ENCODE peak calls at places on chromosome 15, in ten cellular contexts. P is WTC11, M is adrenal gland, L is GM12891, U is heart right ventricle, J is myocyte, I is hypothalamus, H is dorsolateral prefrontal cortex, O is glutamatergic neuron, G is AG20443. A is an unnamed sample.

GRCh38 chr15:42270551-42270950 is 2.5 kb upstream of the GANC start:
- DNase-seq in G (no peak), H (no peak), I (no peak), U (no peak), J (no peak), O (no peak), M (no peak), P (no peak), L (no peak), A (no peak)

GRCh38 chr15:100111103-100112060 is 230.4 kb downstream of the ADAMTS17 start:
- DNase-seq in O (no peak), G (peak; percentile 65), P (no peak), M (peak; percentile 84), H (peak; percentile 37), L (no peak), U (peak; percentile 69), I (no peak), J (peak; percentile 84), A (no peak)

GRCh38 chr15:45023659-45024320 is 795 bp downstream of the SORD start:
- DNase-seq in O (no peak), P (no peak), H (no peak), J (peak; percentile 16), G (peak; percentile 20), U (no peak), M (peak; percentile 42), I (no peak), L (no peak), A (no peak)

GRCh38 chr15:50318697-50319096 is 36.3 kb downstream of the GABPB1 start:
- DNase-seq in O (no peak), G (no peak), U (no peak), I (no peak), L (no peak), P (no peak), M (no peak), H (no peak), J (no peak), A (no peak)

GRCh38 chr15:26051771-26052685 is 188.9 kb upstream of the ATP10A start:
- DNase-seq in J (peak; percentile 13), L (no peak), O (no peak), G (peak; percentile 86), U (no peak), I (no peak), H (no peak), M (no peak), P (no peak), A (no peak)

GRCh38 chr15:71932689-71933088 is 122.3 kb downstream of the NR2E3 start:
- DNase-seq in I (no peak), P (no peak), J (no peak), H (no peak), U (no peak), M (no peak), G (no peak), L (no peak), O (no peak), A (no peak)

GRCh38 chr15:98067339-98067738 is 106.8 kb downstream of the ARRDC4 start:
- DNase-seq in J (peak; percentile 61), O (no peak), I (no peak), U (no peak), L (no peak), H (no peak), G (peak; percentile 63), P (no peak), M (no peak), A (no peak)

GRCh38 chr15:31216210-31216911 is 110.3 kb upstream of the KLF13 start:
- DNase-seq in G (peak; percentile 74), J (peak; percentile 24), L (peak; percentile 70), H (peak; percentile 58), M (peak; percentile 82), I (no peak), O (peak; percentile 80), P (peak; percentile 68), U (peak; percentile 93), A (peak; percentile 81)

GRCh38 chr15:52491460-52491859 is 37.2 kb downstream of the MYO5A start:
- DNase-seq in J (peak; percentile 15), P (no peak), L (no peak), G (peak; percentile 48), U (no peak), M (no peak), O (no peak), H (no peak), I (no peak), A (no peak)

GRCh38 chr15:47650564-47650963 is 66.7 kb upstream of the SEMA6D start:
- DNase-seq in P (no peak), I (no peak), O (no peak), J (no peak), M (no peak), H (no peak), U (no peak), G (no peak), L (no peak), A (no peak)

GRCh38 chr15:25180606-25181289 is 226.0 kb downstream of the SNRPN start:
- DNase-seq in O (peak; percentile 2), H (peak; percentile 18), J (no peak), I (no peak), L (peak; percentile 4), G (no peak), P (peak; percentile 5), U (peak; percentile 1), M (peak; percentile 6), A (no peak)

GRCh38 chr15:80619677-80620076 is 75.4 kb upstream of the ABHD17C start:
- DNase-seq in L (no peak), I (no peak), P (no peak), J (peak; percentile 44), G (peak; percentile 50), O (no peak), M (no peak), U (no peak), H (no peak), A (no peak)

GRCh38 chr15:88725305-88726220 is 77.7 kb upstream of the ACAN start:
- DNase-seq in J (no peak), O (no peak), I (no peak), H (no peak), U (no peak), P (no peak), L (no peak), G (no peak), M (no peak), A (no peak)

GRCh38 chr15:59273266-59273665 is 66.6 kb downstream of the LDHAL6B start:
- DNase-seq in J (no peak), G (no peak), M (no peak), U (no peak), I (no peak), O (no peak), P (no peak), H (no peak), L (no peak), A (no peak)

GRCh38 chr15:52789601-52790165 is 453 bp downstream of the ONECUT1 start:
- DNase-seq in J (no peak), L (no peak), M (no peak), I (no peak), O (peak; percentile 71), U (no peak), P (no peak), G (no peak), H (no peak), A (peak; percentile 48)

GRCh38 chr15:80989110-80989517 is 505 bp downstream of the MESD start:
- DNase-seq in I (no peak), J (peak; percentile 55), P (no peak), L (no peak), G (no peak), M (no peak), U (no peak), O (no peak), H (no peak), A (peak; percentile 46)

GRCh38 chr15:92968926-92969664 is 69.0 kb downstream of the CHD2 start:
- DNase-seq in L (no peak), H (no peak), I (no peak), O (no peak), M (no peak), J (peak; percentile 13), G (no peak), U (no peak), P (no peak), A (no peak)

GRCh38 chr15:99486371-99487336 is 79.1 kb upstream of the MEF2A start:
- DNase-seq in M (peak; percentile 82), I (no peak), P (peak; percentile 42), G (peak; percentile 94), J (peak; percentile 97), U (peak; percentile 89), H (peak; percentile 73), L (no peak), O (peak; percentile 46), A (peak; percentile 78)

GRCh38 chr15:39735120-39735717 is 47.4 kb downstream of the FSIP1 start:
- DNase-seq in L (no peak), U (no peak), M (peak; percentile 20), H (no peak), O (no peak), J (no peak), P (no peak), G (no peak), I (no peak), A (no peak)

GRCh38 chr15:64507293-64507802 is 47.0 kb downstream of the ZNF609 start:
- DNase-seq in M (peak; percentile 91), J (peak; percentile 80), O (peak; percentile 35), H (peak; percentile 63), U (peak; percentile 53), L (peak; percentile 33), G (peak; percentile 72), P (no peak), I (no peak), A (peak; percentile 31)

GRCh38 chr15:73357999-73358665 is 10.6 kb downstream of the HCN4 start:
- DNase-seq in L (no peak), H (no peak), P (no peak), J (no peak), U (no peak), O (no peak), I (no peak), M (no peak), G (no peak), A (peak; percentile 89)

GRCh38 chr15:61099030-61099800 is 129.9 kb downstream of the RORA start:
- DNase-seq in L (no peak), P (no peak), H (no peak), M (no peak), J (peak; percentile 62), G (peak; percentile 64), O (no peak), U (no peak), I (no peak), A (no peak)

GRCh38 chr15:39919740-39920509 is at the start of gene GPR176:
- DNase-seq in M (no peak), U (peak; percentile 47), G (peak; percentile 92), O (peak; percentile 64), P (peak; percentile 54), H (no peak), L (peak; percentile 30), J (peak; percentile 93), I (no peak), A (no peak)

GRCh38 chr15:84947947-84948830 is 33.5 kb upstream of the PDE8A start:
- DNase-seq in U (no peak), J (peak; percentile 80), L (no peak), P (no peak), O (no peak), H (no peak), G (peak; percentile 93), I (no peak), M (peak; percentile 87), A (no peak)

GRCh38 chr15:66401130-66402021 is 14.7 kb downstream of the MAP2K1 start:
- DNase-seq in L (no peak), J (no peak), U (no peak), M (no peak), H (no peak), G (no peak), I (no peak), O (no peak), P (peak; percentile 28), A (no peak)

GRCh38 chr15:27487846-27488245 is 516.9 kb downstream of the GABRG3 start:
- DNase-seq in M (no peak), I (no peak), G (no peak), H (no peak), P (no peak), J (no peak), U (no peak), O (no peak), L (no peak), A (no peak)

GRCh38 chr15:85456798-85457197 is 76.4 kb downstream of the AKAP13 start:
- DNase-seq in O (no peak), I (no peak), G (no peak), U (no peak), L (no peak), H (no peak), P (no peak), M (no peak), J (no peak), A (no peak)

GRCh38 chr15:39939487-39940452 is 5.9 kb downstream of the EIF2AK4 start:
- DNase-seq in O (no peak), U (peak; percentile 20), J (no peak), I (no peak), L (peak; percentile 20), P (no peak), M (no peak), H (no peak), G (no peak), A (no peak)

A was measured in HuH-7.